ENCODE peak calls at places on chromosomes 16 and 17, in eight cellular contexts. L is CD8-positive, alpha-beta T cell; J is KG1; O is stimulated activated CD4-positive, alpha-beta T cell treated with anti-CD3 and anti-CD28 coated beads, TNF-alpha, amount 100 ng/mL, for 4 hours; Y is stimulated activated CD8-positive, alpha-beta memory T cell treated with anti-CD3 and anti-CD28 coated beads, Interleukin-7, amount 100 ng/mL, for 1 hour; R is ACHN; C is putamen; U is CD8-positive, alpha-beta memory T cell. P is an unnamed sample.

GRCh38 chr16:85555549-85556455 is 57.3 kb upstream of the GSE1 start:
- DNase-seq in O (no peak), U (no peak), J (peak), C (no peak), Y (no peak), R (peak), L (peak), P (no peak)

GRCh38 chr16:22977294-22977697 is 163.3 kb downstream of the HS3ST2 start:
- DNase-seq in Y (no peak), J (peak), C (no peak), U (no peak), R (peak), L (no peak), O (no peak), P (no peak)

GRCh38 chr16:54484700-54485099 is 198.1 kb upstream of the IRX3 start:
- DNase-seq in U (no peak), J (no peak), R (no peak), Y (no peak), L (no peak), C (no peak), O (no peak), P (no peak)

GRCh38 chr16:47387026-47387734 is 73.7 kb downstream of the ITFG1 start:
- DNase-seq in R (no peak), C (no peak), U (no peak), L (no peak), O (no peak), J (no peak), Y (no peak), P (no peak)

GRCh38 chr16:2250652-2251280 is 621 bp downstream of the ECI1 start:
- DNase-seq in J (peak), U (no peak), O (no peak), L (peak), R (peak), C (no peak), Y (no peak), P (peak)

GRCh38 chr16:27405546-27406451 is 3.8 kb downstream of the IL21R start:
- DNase-seq in U (peak), R (no peak), C (no peak), L (peak), O (peak), Y (no peak), J (no peak), P (no peak)

GRCh38 chr17:2688351-2689342 is 22.9 kb downstream of the CLUH start:
- DNase-seq in C (no peak), L (no peak), R (no peak), O (no peak), Y (no peak), J (no peak), U (no peak), P (no peak)

GRCh38 chr16:19524356-19524865 is 669 bp downstream of the CCP110 start:
- DNase-seq in C (no peak), O (no peak), Y (no peak), R (peak), L (no peak), U (no peak), J (peak), P (no peak)

GRCh38 chr17:28917465-28917864 is 14.6 kb upstream of the DHRS13 start:
- DNase-seq in Y (no peak), C (no peak), L (no peak), J (no peak), U (no peak), R (no peak), O (no peak), P (no peak)

GRCh38 chr16:12087901-12088364 is 111.4 kb downstream of the SNX29 start:
- DNase-seq in O (no peak), U (no peak), L (peak), C (no peak), Y (no peak), R (no peak), J (no peak), P (no peak)

GRCh38 chr17:81869221-81870154 is 1.6 kb downstream of the ARHGDIA start:
- DNase-seq in C (no peak), Y (no peak), R (no peak), L (peak), U (no peak), O (no peak), J (no peak), P (peak)

GRCh38 chr17:72587773-72588511 is 467.1 kb downstream of the SOX9 start:
- DNase-seq in J (no peak), O (no peak), L (no peak), Y (no peak), U (no peak), C (no peak), R (no peak), P (no peak)

GRCh38 chr17:36085710-36086268 is 4.2 kb downstream of the CCL3 start:
- DNase-seq in J (peak), Y (no peak), O (no peak), C (no peak), L (no peak), R (no peak), U (no peak), P (no peak)

GRCh38 chr16:48609453-48610023 is 442 bp downstream of the N4BP1 start:
- DNase-seq in Y (no peak), O (peak), C (peak), J (no peak), R (peak), U (peak), L (peak), P (no peak)

GRCh38 chr17:8140058-8140412 is 12.2 kb downstream of the PER1 start:
- DNase-seq in R (no peak), C (no peak), O (no peak), J (no peak), Y (no peak), U (peak), L (no peak), P (no peak)

GRCh38 chr17:64385187-64386083 is 5.2 kb downstream of the PECAM1 start:
- DNase-seq in Y (no peak), C (no peak), U (peak), R (peak), J (no peak), O (peak), L (peak), P (no peak)

GRCh38 chr17:7308625-7309433 is 1.4 kb downstream of the EIF5A start:
- DNase-seq in U (peak), Y (peak), O (peak), C (peak), L (peak), R (peak), J (no peak), P (peak)

GRCh38 chr17:2776589-2777241 is 19.5 kb upstream of the RAP1GAP2 start:
- DNase-seq in U (no peak), C (no peak), Y (no peak), J (no peak), O (no peak), R (no peak), L (no peak), P (no peak)

GRCh38 chr16:12513057-12513790 is 290.5 kb downstream of the CPPED1 start:
- DNase-seq in O (no peak), U (peak), L (no peak), J (no peak), C (no peak), R (no peak), Y (no peak), P (no peak)

GRCh38 chr17:80421381-80422090 is 6.6 kb downstream of the ENDOV start:
- DNase-seq in Y (no peak), U (no peak), R (no peak), J (no peak), C (no peak), L (no peak), O (no peak), P (no peak)

GRCh38 chr17:64679710-64680216 is 17.7 kb upstream of the SMURF2 start:
- DNase-seq in C (no peak), L (no peak), Y (no peak), O (no peak), R (peak), J (no peak), U (no peak), P (no peak)

GRCh38 chr17:44801880-44802279 is 28.2 kb downstream of the GJC1 start:
- DNase-seq in Y (no peak), R (no peak), L (no peak), C (no peak), J (no peak), O (no peak), U (no peak), P (no peak)

GRCh38 chr16:81995651-81996050 is 15.6 kb downstream of the SDR42E1 start:
- DNase-seq in R (no peak), L (no peak), J (no peak), Y (no peak), O (no peak), C (no peak), U (no peak), P (no peak)

GRCh38 chr17:42054101-42054500 is 3.7 kb upstream of the C17orf113 start:
- DNase-seq in L (no peak), Y (no peak), R (no peak), J (no peak), C (no peak), U (no peak), O (no peak), P (no peak)

GRCh38 chr16:80147021-80147680 is 393.6 kb upstream of the DYNLRB2 start:
- DNase-seq in R (no peak), U (no peak), J (no peak), O (no peak), C (no peak), L (no peak), Y (no peak), P (no peak)

GRCh38 chr17:28655160-28655559 is 6.5 kb downstream of the SDF2 start:
- DNase-seq in O (no peak), R (no peak), C (no peak), J (no peak), Y (no peak), L (no peak), U (no peak), P (no peak)

GRCh38 chr17:44350733-44351226 is 5.7 kb downstream of the GRN start:
- DNase-seq in L (peak), J (peak), O (peak), C (no peak), R (peak), Y (peak), U (peak), P (peak)

GRCh38 chr16:4521971-4522623 is 16.5 kb downstream of the CDIP1 start:
- DNase-seq in Y (no peak), O (no peak), R (no peak), C (peak), L (no peak), U (no peak), J (no peak), P (no peak)

GRCh38 chr16:27429981-27430441 is 28.0 kb downstream of the IL21R start:
- DNase-seq in R (no peak), Y (no peak), U (peak), O (no peak), C (no peak), L (peak), J (no peak), P (no peak)

GRCh38 chr17:2828396-2829038 is 32.3 kb downstream of the RAP1GAP2 start:
- DNase-seq in O (peak), R (peak), J (no peak), L (peak), C (peak), U (peak), Y (peak), P (peak)

GRCh38 chr16:77657016-77657415 is 65.3 kb upstream of the NUDT7 start:
- DNase-seq in R (peak), Y (no peak), J (no peak), U (no peak), L (no peak), C (no peak), O (no peak), P (no peak)

GRCh38 chr17:21303441-21304065 is 19.0 kb downstream of the MAP2K3 start:
- DNase-seq in U (peak), Y (no peak), L (no peak), R (no peak), J (no peak), C (no peak), O (no peak), P (no peak)

GRCh38 chr16:75244844-75245758 is 6.3 kb downstream of the BCAR1 start:
- DNase-seq in L (no peak), J (no peak), U (no peak), C (peak), R (peak), Y (no peak), O (no peak), P (no peak)

GRCh38 chr17:1977583-1978395 is 47.3 kb downstream of the RTN4RL1 start:
- DNase-seq in L (no peak), C (no peak), J (no peak), O (no peak), R (no peak), Y (no peak), U (no peak), P (no peak)

GRCh38 chr17:82947051-82947991 is 107.5 kb upstream of the ZNF750 start:
- DNase-seq in Y (no peak), J (no peak), O (no peak), C (no peak), R (no peak), U (peak), L (no peak), P (no peak)

GRCh38 chr17:75077490-75078096 is 10.2 kb upstream of the SLC16A5 start:
- DNase-seq in R (no peak), J (no peak), C (peak), L (peak), Y (peak), U (peak), O (no peak), P (peak)

GRCh38 chr16:89764711-89765201 is 43.4 kb downstream of the ZNF276 start:
- DNase-seq in L (peak), J (no peak), O (no peak), R (no peak), U (peak), C (no peak), Y (peak), P (peak)

GRCh38 chr17:73719588-73720071 is 75.4 kb upstream of the SDK2 start:
- DNase-seq in U (no peak), C (peak), O (no peak), R (no peak), Y (no peak), L (no peak), J (no peak), P (no peak)